ENCODE peak calls at places on chromosomes 4 and X, in ten cellular contexts. C is Peyer's patch; P is HCT116; B is brain microvascular endothelial cell; Q is CD8-positive, alpha-beta T cell; D is WERI-Rb-1; E is A549; Y is sigmoid colon; G is psoas muscle; F is kidney. J is an unnamed sample.

GRCh38 chrX:138709886-138710285 is 1.6 kb downstream of the FGF13 start:
- DNase-seq in B (no peak), F (no peak), P (no peak), E (no peak), G (no peak), D (no peak), C (no peak), Y (no peak), Q (no peak), J (no peak)

GRCh38 chrX:101191217-101191750 is 28.3 kb upstream of the DRP2 start:
- DNase-seq in D (no peak), F (peak; percentile 68), C (no peak), P (no peak), E (no peak), Y (no peak), B (no peak), Q (no peak), G (peak; percentile 16), J (no peak)

GRCh38 chr4:101355246-101355645 is 7.9 kb upstream of the PPP3CA start:
- DNase-seq in B (no peak), E (no peak), G (no peak), Q (no peak), C (no peak), Y (no peak), P (no peak), F (no peak), D (no peak), J (no peak)

GRCh38 chr4:76197001-76197743 is 16.5 kb downstream of the SCARB2 start:
- DNase-seq in B (peak; percentile 34), C (no peak), G (no peak), Y (no peak), D (no peak), Q (no peak), P (no peak), F (no peak), E (no peak), J (no peak)

GRCh38 chr4:151418385-151418784 is 9.4 kb downstream of the FHIP1A start:
- DNase-seq in D (no peak), B (peak; percentile 70), G (no peak), C (no peak), P (peak; percentile 53), Y (no peak), Q (no peak), F (no peak), E (no peak), J (no peak)

GRCh38 chr4:36651253-36651652 is 369.8 kb downstream of the DTHD1 start:
- DNase-seq in P (peak; percentile 2), C (no peak), G (no peak), Q (no peak), F (no peak), D (no peak), E (no peak), Y (no peak), B (no peak), J (no peak)

GRCh38 chrX:69027181-69028005 is 137.9 kb downstream of the PJA1 start:
- DNase-seq in Y (no peak), B (peak; percentile 71), G (no peak), Q (no peak), F (no peak), D (no peak), C (no peak), E (peak; percentile 23), P (no peak), J (peak; percentile 61)

GRCh38 chr4:25938251-25939186 is 24.5 kb downstream of the SMIM20 start:
- DNase-seq in Q (no peak), E (no peak), F (no peak), C (no peak), G (peak; percentile 71), B (peak; percentile 42), P (no peak), Y (no peak), D (no peak), J (no peak)

GRCh38 chr4:168920438-168921081 is 89.5 kb downstream of the CBR4 start:
- DNase-seq in G (no peak), Y (no peak), Q (no peak), E (no peak), B (no peak), P (no peak), C (no peak), F (no peak), D (no peak), J (no peak)

GRCh38 chr4:96102541-96103018 is 262.7 kb downstream of the PDHA2 start:
- DNase-seq in B (peak; percentile 49), Y (no peak), F (no peak), P (no peak), G (no peak), C (no peak), D (no peak), Q (no peak), E (no peak), J (no peak)

GRCh38 chr4:72376901-72377300 is 192.1 kb downstream of the ADAMTS3 start:
- DNase-seq in P (no peak), C (no peak), F (no peak), D (no peak), B (no peak), E (no peak), Y (no peak), Q (no peak), G (no peak), J (no peak)

GRCh38 chrX:3370656-3371055 is 24.2 kb upstream of the MXRA5 start:
- DNase-seq in P (no peak), F (no peak), B (no peak), D (no peak), G (no peak), Y (no peak), C (no peak), E (no peak), Q (no peak), J (no peak)

DNA sequence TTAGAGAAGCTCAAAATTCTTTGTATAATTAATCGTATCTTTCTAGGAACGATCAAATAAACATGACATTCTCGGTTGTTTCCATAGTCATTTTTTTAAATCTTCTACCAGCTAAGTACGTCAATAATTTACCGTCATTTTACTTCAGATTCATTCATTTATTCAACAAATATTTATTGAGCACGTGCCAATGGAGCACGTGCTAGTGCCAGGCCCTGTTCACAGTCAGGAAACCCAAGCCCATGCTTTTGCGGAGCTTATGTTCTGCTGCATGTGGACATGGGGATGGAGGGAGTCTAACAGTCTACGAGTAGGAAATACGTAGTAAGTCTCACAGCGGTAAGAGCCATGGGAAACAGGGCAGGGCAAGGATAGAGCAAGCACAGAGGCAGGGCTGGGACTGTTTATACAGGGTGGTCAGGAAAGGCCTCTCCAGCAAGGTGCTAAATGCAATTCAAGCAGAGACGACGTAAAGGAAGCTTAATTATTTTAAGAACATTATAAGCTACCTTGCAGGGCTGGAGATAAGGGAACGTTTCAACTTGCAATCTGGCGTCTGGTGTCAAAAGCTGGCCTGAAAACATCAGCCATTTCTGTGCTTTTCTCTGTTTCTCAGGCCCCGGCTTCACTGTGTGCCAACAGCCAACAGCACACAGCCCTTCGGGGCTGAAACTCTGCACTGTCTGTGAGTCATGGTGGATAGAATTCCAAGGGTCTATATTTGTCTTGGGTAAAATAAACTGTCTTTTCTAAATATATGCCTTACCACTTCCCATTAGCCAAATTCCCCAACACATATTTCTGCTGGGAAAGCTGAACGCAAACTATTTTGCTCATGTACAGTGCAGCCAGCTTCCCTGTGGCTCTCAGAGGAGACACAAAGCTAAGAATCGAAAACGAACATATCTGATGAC is 517.0 kb upstream of the ZFP42 start:
- DNase-seq in C (no peak), P (no peak), B (peak; percentile 86), E (peak; percentile 38), Y (no peak), F (no peak), D (no peak), Q (no peak), G (no peak), J (peak; percentile 82)
- H3K27ac ChIP-seq in C (no peak overlapping the region), P (no peak overlapping the region), B (peak overlapping the region; percentile 87), E (no peak overlapping the region), Y (peak overlapping the region; percentile 79), F (no peak overlapping the region), D (no peak overlapping the region), Q (no peak overlapping the region), G (no peak overlapping the region), J (peak overlapping the region; percentile 90)

GRCh38 chrX:20067709-20068315 is 48.9 kb downstream of the MAP7D2 start:
- DNase-seq in E (peak; percentile 64), Q (no peak), G (peak; percentile 70), C (peak; percentile 52), Y (peak; percentile 89), F (peak; percentile 90), D (no peak), P (peak; percentile 23), B (peak; percentile 75), J (peak; percentile 44)

GRCh38 chrX:20066968-20067708 is 49.6 kb downstream of the MAP7D2 start:
- DNase-seq in B (peak; percentile 40), C (no peak), D (peak; percentile 14), Y (no peak), Q (peak; percentile 6), F (no peak), P (peak; percentile 38), E (peak; percentile 71), G (no peak), J (peak; percentile 20)

GRCh38 chrX:20071511-20072079 is 45.1 kb downstream of the MAP7D2 start:
- DNase-seq in E (no peak), D (no peak), B (no peak), Q (no peak), F (no peak), Y (no peak), C (no peak), G (no peak), P (no peak), J (no peak)
- TF ChIP-seq CTCF in E (no peak), D (no peak), B (no peak), Q (no peak), F (no peak), Y (no peak), C (no peak), G (no peak), P (no peak), J (no peak)

DNA sequence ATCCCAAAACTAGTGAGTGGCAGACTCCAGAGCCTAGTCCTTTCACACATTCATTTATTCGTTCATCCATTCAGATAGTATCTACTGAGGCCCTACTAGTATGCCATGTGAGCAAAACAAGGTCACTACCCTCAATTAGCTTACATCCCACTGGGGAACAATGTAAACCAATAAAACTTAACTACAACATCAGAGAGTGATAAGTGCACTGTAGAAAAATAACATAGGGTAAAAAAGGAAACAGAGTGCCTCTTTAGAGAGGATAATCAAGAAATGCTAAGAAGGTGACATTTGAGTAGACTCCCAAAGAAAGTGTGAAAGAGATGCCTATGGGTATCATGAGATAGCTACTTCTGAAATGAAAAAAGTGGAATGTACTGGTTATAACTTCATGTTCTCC is 18.5 kb downstream of the PAPSS1 start:
- DNase-seq in B (no peak), E (no peak), G (no peak), P (no peak), F (no peak), D (no peak), C (no peak), Y (no peak), Q (no peak), J (no peak)
- H3K4me3 ChIP-seq in B (no peak overlapping the region), E (no peak overlapping the region), G (no peak overlapping the region), P (no peak overlapping the region), F (no peak overlapping the region), D (no peak overlapping the region), C (no peak overlapping the region), Y (no peak overlapping the region), Q (no peak overlapping the region), J (no peak overlapping the region)

DNA sequence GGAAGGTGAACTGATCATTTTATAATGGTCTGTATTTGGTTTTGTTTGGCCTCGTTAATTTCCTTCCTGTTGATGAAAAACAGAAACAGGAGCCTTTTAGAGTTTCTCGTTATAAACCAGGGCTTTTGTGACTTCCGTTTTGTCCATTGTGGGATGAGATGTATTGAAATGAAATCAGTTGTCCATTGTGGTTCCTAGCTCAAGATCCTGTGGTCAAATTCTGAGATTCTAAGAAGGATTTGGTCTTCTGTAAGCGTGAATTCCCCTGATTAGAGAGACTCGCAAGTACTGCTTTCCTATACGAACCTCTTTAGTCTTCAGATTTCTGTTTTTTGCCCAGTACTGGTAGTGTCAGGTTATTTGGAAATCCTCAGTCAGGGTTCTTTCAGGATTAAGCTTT is 101.7 kb downstream of the RAPGEF2 start:
- DNase-seq in D (no peak), G (no peak), E (no peak), Q (no peak), Y (no peak), F (no peak), B (no peak), P (no peak), C (no peak), J (no peak)
- H3K27ac ChIP-seq in D (no peak overlapping the region), G (no peak overlapping the region), E (no peak overlapping the region), Q (no peak overlapping the region), Y (no peak overlapping the region), F (no peak overlapping the region), B (no peak overlapping the region), P (no peak overlapping the region), C (no peak overlapping the region), J (no peak overlapping the region)

J was measured in AG04450.